ENCODE peak calls at places on chromosomes 4 and X, in ten cellular contexts. One of them, this sample, is unnamed.

GRCh38 chr4:119510750-119511149 is 117.9 kb downstream of the PDE5A start:
- DNase-seq in MM.1S: no peak
- DNase-seq in colonic mucosa: no peak
- DNase-seq in sigmoid colon: no peak
- DNase-seq in PC-3: no peak
- DNase-seq in astrocyte: peak; percentile 54
- DNase-seq in AG04450: no peak
- DNase-seq in suprapubic skin: no peak
- DNase-seq in cardiac muscle cell: no peak
- DNase-seq in HepG2: no peak
- DNase-seq in this sample: no peak

GRCh38 chr4:83889802-83890201 is 353.9 kb downstream of the GPAT3 start:
- DNase-seq in MM.1S: no peak
- DNase-seq in AG04450: no peak
- DNase-seq in cardiac muscle cell: no peak
- DNase-seq in suprapubic skin: no peak
- DNase-seq in PC-3: peak; percentile 73
- DNase-seq in HepG2: no peak
- DNase-seq in colonic mucosa: no peak
- DNase-seq in astrocyte: peak; percentile 86
- DNase-seq in sigmoid colon: no peak
- DNase-seq in this sample: no peak

GRCh38 chrX:117978402-117978801 is 138.2 kb downstream of the KLHL13 start:
- DNase-seq in PC-3: no peak
- DNase-seq in colonic mucosa: no peak
- DNase-seq in MM.1S: no peak
- DNase-seq in HepG2: no peak
- DNase-seq in suprapubic skin: no peak
- DNase-seq in astrocyte: no peak
- DNase-seq in sigmoid colon: no peak
- DNase-seq in cardiac muscle cell: no peak
- DNase-seq in AG04450: no peak
- DNase-seq in this sample: no peak

GRCh38 chr4:90760059-90760458 is 632.9 kb downstream of the CCSER1 start:
- DNase-seq in HepG2: no peak
- DNase-seq in MM.1S: no peak
- DNase-seq in cardiac muscle cell: no peak
- DNase-seq in colonic mucosa: no peak
- DNase-seq in suprapubic skin: no peak
- DNase-seq in sigmoid colon: no peak
- DNase-seq in PC-3: no peak
- DNase-seq in AG04450: no peak
- DNase-seq in astrocyte: no peak
- DNase-seq in this sample: no peak

GRCh38 chr4:5925419-5926187 is 32.7 kb upstream of the CRMP1 start:
- DNase-seq in suprapubic skin: no peak
- DNase-seq in MM.1S: no peak
- DNase-seq in sigmoid colon: no peak
- DNase-seq in colonic mucosa: no peak
- DNase-seq in AG04450: no peak
- DNase-seq in HepG2: no peak
- DNase-seq in PC-3: no peak
- DNase-seq in astrocyte: no peak
- DNase-seq in cardiac muscle cell: no peak
- DNase-seq in this sample: peak; percentile 47

GRCh38 chr4:112270643-112271484 is 14.8 kb downstream of the TIFA start:
- DNase-seq in sigmoid colon: no peak
- DNase-seq in suprapubic skin: no peak
- DNase-seq in HepG2: no peak
- DNase-seq in MM.1S: no peak
- DNase-seq in PC-3: peak; percentile 59
- DNase-seq in colonic mucosa: no peak
- DNase-seq in astrocyte: peak; percentile 67
- DNase-seq in cardiac muscle cell: no peak
- DNase-seq in AG04450: peak; percentile 66
- DNase-seq in this sample: no peak

GRCh38 chr4:114597410-114598115 is 1.0 kb upstream of the UGT8 start:
- DNase-seq in sigmoid colon: no peak
- DNase-seq in suprapubic skin: no peak
- DNase-seq in MM.1S: no peak
- DNase-seq in colonic mucosa: peak; percentile 51
- DNase-seq in cardiac muscle cell: no peak
- DNase-seq in HepG2: no peak
- DNase-seq in astrocyte: no peak
- DNase-seq in AG04450: no peak
- DNase-seq in PC-3: peak; percentile 3
- DNase-seq in this sample: no peak

GRCh38 chrX:64975491-64975890 is 759 bp downstream of the ZC4H2 start:
- DNase-seq in colonic mucosa: peak; percentile 41
- DNase-seq in sigmoid colon: peak; percentile 64
- DNase-seq in PC-3: peak; percentile 42
- DNase-seq in cardiac muscle cell: peak; percentile 54
- DNase-seq in astrocyte: peak; percentile 7
- DNase-seq in suprapubic skin: no peak
- DNase-seq in MM.1S: peak; percentile 31
- DNase-seq in HepG2: peak; percentile 2
- DNase-seq in AG04450: no peak
- DNase-seq in this sample: no peak

GRCh38 chrX:13863326-13863725 is 46.4 kb upstream of the GPM6B start:
- DNase-seq in MM.1S: no peak
- DNase-seq in HepG2: no peak
- DNase-seq in sigmoid colon: no peak
- DNase-seq in colonic mucosa: no peak
- DNase-seq in astrocyte: peak; percentile 23
- DNase-seq in cardiac muscle cell: no peak
- DNase-seq in AG04450: no peak
- DNase-seq in PC-3: no peak
- DNase-seq in suprapubic skin: no peak
- DNase-seq in this sample: no peak

DNA sequence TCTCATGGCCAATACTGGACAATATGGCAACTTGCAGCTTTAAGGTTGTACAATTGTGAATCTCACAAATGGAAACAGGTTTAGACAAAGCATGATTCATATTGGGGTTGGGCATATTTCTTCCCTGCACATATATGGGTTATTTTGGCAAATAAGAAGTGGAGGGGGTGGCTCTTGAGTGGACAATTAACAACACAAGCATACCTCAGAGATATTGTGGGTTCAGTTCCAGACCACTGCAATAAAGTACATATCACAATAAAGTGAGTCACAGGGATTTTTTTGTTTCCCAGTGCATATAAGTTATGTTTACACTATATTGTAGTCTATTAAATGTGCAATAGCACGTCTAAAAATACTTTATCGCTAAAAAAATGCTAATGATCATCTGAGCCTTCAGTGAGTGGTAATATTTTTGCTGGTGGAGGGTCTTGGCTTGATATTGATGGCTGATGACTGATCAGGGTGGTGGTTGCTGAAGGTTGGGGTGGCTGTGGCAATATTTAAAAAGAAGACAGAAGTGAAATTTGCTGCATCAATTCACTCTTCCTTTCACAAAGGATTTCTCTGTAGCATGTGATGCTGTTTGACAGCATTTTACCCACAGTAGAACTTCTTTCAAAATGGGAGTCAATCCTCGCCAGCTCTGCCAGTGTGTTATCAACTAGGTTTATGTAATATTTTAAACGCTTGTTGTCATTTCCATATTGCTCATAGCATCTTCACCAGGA is 50.5 kb upstream of the OGT start:
- DNase-seq in suprapubic skin: no peak
- DNase-seq in MM.1S: no peak
- DNase-seq in cardiac muscle cell: no peak
- DNase-seq in colonic mucosa: no peak
- DNase-seq in HepG2: no peak
- DNase-seq in AG04450: no peak
- DNase-seq in sigmoid colon: no peak
- DNase-seq in astrocyte: no peak
- DNase-seq in PC-3: peak; percentile 70
- DNase-seq in this sample: no peak
- H3K4me3 ChIP-seq in suprapubic skin: no peak overlapping the region
- H3K4me3 ChIP-seq in MM.1S: no peak overlapping the region
- H3K4me3 ChIP-seq in cardiac muscle cell: no peak overlapping the region
- H3K4me3 ChIP-seq in colonic mucosa: no peak overlapping the region
- H3K4me3 ChIP-seq in HepG2: no peak overlapping the region
- H3K4me3 ChIP-seq in AG04450: no peak overlapping the region
- H3K4me3 ChIP-seq in sigmoid colon: no peak overlapping the region
- H3K4me3 ChIP-seq in astrocyte: no peak overlapping the region
- H3K4me3 ChIP-seq in PC-3: no peak overlapping the region
- H3K4me3 ChIP-seq in this sample: no peak overlapping the region

GRCh38 chrX:134908235-134908834 is 82.5 kb upstream of the SMIM10 start:
- DNase-seq in astrocyte: no peak
- DNase-seq in AG04450: no peak
- DNase-seq in HepG2: no peak
- DNase-seq in PC-3: peak; percentile 37
- DNase-seq in suprapubic skin: no peak
- DNase-seq in sigmoid colon: no peak
- DNase-seq in colonic mucosa: no peak
- DNase-seq in MM.1S: no peak
- DNase-seq in cardiac muscle cell: no peak
- DNase-seq in this sample: no peak
- TF ChIP-seq CTCF in astrocyte: peak; percentile 13
- TF ChIP-seq CTCF in AG04450: peak; percentile 32
- TF ChIP-seq CTCF in HepG2: no peak
- TF ChIP-seq CTCF in PC-3: peak; percentile 57
- TF ChIP-seq CTCF in suprapubic skin: no peak
- TF ChIP-seq CTCF in sigmoid colon: no peak
- TF ChIP-seq CTCF in colonic mucosa: no peak
- TF ChIP-seq CTCF in MM.1S: no peak
- TF ChIP-seq CTCF in cardiac muscle cell: peak; percentile 28
- TF ChIP-seq CTCF in this sample: no peak

GRCh38 chr4:184472540-184473264 is 1.6 kb downstream of the IRF2 start:
- DNase-seq in HepG2: peak; percentile 71
- DNase-seq in cardiac muscle cell: peak; percentile 93
- DNase-seq in colonic mucosa: peak; percentile 92
- DNase-seq in MM.1S: peak; percentile 59
- DNase-seq in AG04450: no peak
- DNase-seq in PC-3: peak; percentile 69
- DNase-seq in sigmoid colon: peak; percentile 88
- DNase-seq in suprapubic skin: peak; percentile 91
- DNase-seq in astrocyte: peak; percentile 51
- DNase-seq in this sample: peak; percentile 90
- H3K27ac ChIP-seq in HepG2: peak overlapping the region; percentile 92
- H3K27ac ChIP-seq in cardiac muscle cell: peak overlapping the region; percentile 94
- H3K27ac ChIP-seq in colonic mucosa: peak overlapping the region; percentile 97
- H3K27ac ChIP-seq in MM.1S: peak overlapping the region; percentile 93
- H3K27ac ChIP-seq in AG04450: peak overlapping the region; percentile 61
- H3K27ac ChIP-seq in PC-3: peak overlapping the region; percentile 55
- H3K27ac ChIP-seq in sigmoid colon: peak overlapping the region; percentile 93
- H3K27ac ChIP-seq in suprapubic skin: peak overlapping the region; percentile 100
- H3K27ac ChIP-seq in astrocyte: peak overlapping the region; percentile 89
- H3K27ac ChIP-seq in this sample: peak overlapping the region; percentile 99

DNA sequence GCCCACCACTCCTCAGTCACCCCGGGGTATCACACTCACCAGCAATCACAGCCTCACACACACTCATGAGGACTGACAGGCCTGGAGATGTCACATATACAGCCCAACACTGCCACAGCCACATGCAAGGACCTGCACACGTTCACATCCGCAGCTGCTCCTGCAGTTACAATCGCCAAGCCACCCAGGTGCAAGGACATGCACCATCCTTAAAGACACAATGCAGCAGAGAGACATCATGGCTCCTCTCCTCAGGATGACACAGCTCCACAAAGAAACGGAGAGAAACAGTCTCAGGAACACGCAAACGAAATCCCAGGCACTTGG is 1.1 kb downstream of the PCSK1N start:
- DNase-seq in HepG2: no peak
- DNase-seq in astrocyte: no peak
- DNase-seq in suprapubic skin: no peak
- DNase-seq in colonic mucosa: no peak
- DNase-seq in MM.1S: no peak
- DNase-seq in PC-3: peak; percentile 29
- DNase-seq in sigmoid colon: no peak
- DNase-seq in cardiac muscle cell: no peak
- DNase-seq in AG04450: no peak
- DNase-seq in this sample: no peak
- H3K4me3 ChIP-seq in HepG2: peak overlapping the region; percentile 62
- H3K4me3 ChIP-seq in astrocyte: peak overlapping the region; percentile 55
- H3K4me3 ChIP-seq in suprapubic skin: no peak overlapping the region
- H3K4me3 ChIP-seq in colonic mucosa: no peak overlapping the region
- H3K4me3 ChIP-seq in MM.1S: peak overlapping the region; percentile 48
- H3K4me3 ChIP-seq in PC-3: peak overlapping the region; percentile 94
- H3K4me3 ChIP-seq in sigmoid colon: no peak overlapping the region
- H3K4me3 ChIP-seq in cardiac muscle cell: no peak overlapping the region
- H3K4me3 ChIP-seq in AG04450: no peak overlapping the region
- H3K4me3 ChIP-seq in this sample: no peak overlapping the region